ENCODE peak calls at places on chromosome 3, in nine cellular contexts. U is ovary, I is tibial artery, L is fibroblast of lung, D is neuronal stem cell, W is iPS DF 6.9, P is K562, F is mammary epithelial cell, G is SJSA1. T is an unnamed sample.

GRCh38 chr3:108089544-108089943 is 1.3 kb downstream of the CD47 start:
- DNase-seq in I (no peak), F (peak), U (no peak), W (no peak), L (peak), G (no peak), P (no peak), D (no peak), T (no peak)

GRCh38 chr3:49803464-49804140 is 541 bp downstream of the INKA1 start:
- DNase-seq in P (peak), U (no peak), I (no peak), G (no peak), D (peak), F (peak), L (no peak), W (no peak), T (no peak)

GRCh38 chr3:16137977-16138376 is 36.5 kb upstream of the GALNT15 start:
- DNase-seq in P (no peak), U (no peak), L (no peak), G (no peak), I (no peak), W (no peak), F (no peak), D (no peak), T (no peak)

GRCh38 chr3:140187648-140188221 is 252.8 kb downstream of the CLSTN2 start:
- DNase-seq in L (no peak), W (no peak), D (no peak), F (no peak), U (no peak), G (no peak), I (no peak), P (no peak), T (no peak)

GRCh38 chr3:108914774-108915641 is 38.7 kb downstream of the GUCA1C start:
- DNase-seq in P (peak), I (peak), U (no peak), D (peak), W (peak), L (peak), G (no peak), F (peak), T (peak)

GRCh38 chr3:151434151-151434890 is 26.5 kb downstream of the IGSF10 start:
- DNase-seq in G (no peak), U (no peak), P (no peak), F (peak), D (no peak), L (peak), W (no peak), I (no peak), T (peak)

GRCh38 chr3:142022381-142022780 is 127.0 kb downstream of the TFDP2 start:
- DNase-seq in W (no peak), I (no peak), D (no peak), F (no peak), U (no peak), L (peak), G (no peak), P (peak), T (no peak)

GRCh38 chr3:39361252-39361927 is 21.8 kb upstream of the SLC25A38 start:
- DNase-seq in F (no peak), P (no peak), W (no peak), I (no peak), U (no peak), G (no peak), L (no peak), D (no peak), T (no peak)

GRCh38 chr3:197256836-197257444 is 41.5 kb downstream of the DLG1 start:
- DNase-seq in L (peak), F (peak), I (no peak), D (no peak), U (no peak), G (no peak), W (no peak), P (peak), T (peak)

GRCh38 chr3:183298708-183299153 is 45.7 kb downstream of the B3GNT5 start:
- DNase-seq in U (peak), I (peak), D (no peak), W (no peak), P (peak), L (peak), F (no peak), G (peak), T (no peak)

GRCh38 chr3:32238816-32239637 is 547 bp downstream of the CMTM8 start:
- DNase-seq in I (peak), U (no peak), G (no peak), P (no peak), F (peak), L (peak), D (no peak), W (no peak), T (no peak)

GRCh38 chr3:32238027-32238815 is at the start of gene CMTM8:
- DNase-seq in I (peak), P (peak), G (no peak), F (peak), L (peak), U (no peak), D (peak), W (no peak), T (no peak)

GRCh38 chr3:73279-73678 is 123.3 kb upstream of the CHL1 start:
- DNase-seq in F (no peak), P (no peak), D (no peak), G (no peak), L (no peak), I (no peak), U (no peak), W (no peak), T (no peak)

GRCh38 chr3:4633078-4634004 is 140.2 kb downstream of the ITPR1 start:
- DNase-seq in D (peak), P (peak), G (no peak), F (peak), W (peak), L (peak), I (no peak), U (no peak), T (peak)

GRCh38 chr3:134367869-134368750 is 6.1 kb downstream of the AMOTL2 start:
- DNase-seq in G (no peak), I (no peak), U (no peak), P (no peak), F (no peak), L (no peak), W (no peak), D (no peak), T (no peak)

GRCh38 chr3:14836049-14836468 is 17.3 kb downstream of the FGD5 start:
- DNase-seq in L (no peak), U (peak), G (no peak), P (peak), W (no peak), D (no peak), I (peak), F (no peak), T (no peak)

GRCh38 chr3:118760611-118761606 is 273.7 kb downstream of the IGSF11 start:
- DNase-seq in U (no peak), P (no peak), L (peak), I (no peak), W (no peak), D (no peak), G (no peak), F (no peak), T (no peak)

GRCh38 chr3:124854027-124854426 is 33.1 kb downstream of the ITGB5 start:
- DNase-seq in L (peak), D (no peak), U (no peak), I (no peak), G (no peak), P (no peak), F (no peak), W (no peak), T (no peak)

GRCh38 chr3:177618873-177619771 is 421.8 kb upstream of the TBL1XR1 start:
- DNase-seq in D (no peak), P (no peak), I (no peak), W (no peak), F (peak), U (no peak), G (no peak), L (peak), T (no peak)

GRCh38 chr3:175486255-175486654 is 627.1 kb downstream of the NAALADL2 start:
- DNase-seq in I (no peak), W (no peak), F (no peak), D (no peak), L (no peak), U (no peak), P (no peak), G (no peak), T (no peak)

GRCh38 chr3:56954125-56954524 is 106.3 kb upstream of the SPATA12 start:
- DNase-seq in F (no peak), U (no peak), W (no peak), P (no peak), G (no peak), I (no peak), L (no peak), D (no peak), T (no peak)

GRCh38 chr3:31777887-31778286 is 203.2 kb downstream of the OSBPL10 start:
- DNase-seq in W (no peak), F (peak), U (no peak), I (no peak), D (no peak), P (no peak), G (no peak), L (no peak), T (no peak)

GRCh38 chr3:66443404-66443803 is 57.4 kb downstream of the LRIG1 start:
- DNase-seq in D (no peak), I (no peak), G (no peak), W (no peak), L (no peak), P (no peak), F (no peak), U (no peak), T (no peak)
- H3K27ac ChIP-seq in D (peak), I (peak), G (no peak), W (no peak), L (no peak), P (no peak), F (no peak), U (no peak), T (no peak)

GRCh38 chr3:105842943-105843342 is 25.9 kb downstream of the CBLB start:
- DNase-seq in U (no peak), I (no peak), G (no peak), L (peak), P (no peak), F (no peak), D (no peak), W (no peak), T (no peak)
- H3K27ac ChIP-seq in U (no peak), I (no peak), G (no peak), L (no peak), P (no peak), F (no peak), D (no peak), W (no peak), T (no peak)

GRCh38 chr3:30233924-30234666 is 372.3 kb upstream of the TGFBR2 start:
- DNase-seq in W (no peak), U (no peak), G (no peak), D (no peak), L (no peak), P (no peak), I (no peak), F (no peak), T (no peak)
- H3K27ac ChIP-seq in W (no peak), U (no peak), G (no peak), D (no peak), L (no peak), P (no peak), I (no peak), F (no peak), T (peak)

DNA sequence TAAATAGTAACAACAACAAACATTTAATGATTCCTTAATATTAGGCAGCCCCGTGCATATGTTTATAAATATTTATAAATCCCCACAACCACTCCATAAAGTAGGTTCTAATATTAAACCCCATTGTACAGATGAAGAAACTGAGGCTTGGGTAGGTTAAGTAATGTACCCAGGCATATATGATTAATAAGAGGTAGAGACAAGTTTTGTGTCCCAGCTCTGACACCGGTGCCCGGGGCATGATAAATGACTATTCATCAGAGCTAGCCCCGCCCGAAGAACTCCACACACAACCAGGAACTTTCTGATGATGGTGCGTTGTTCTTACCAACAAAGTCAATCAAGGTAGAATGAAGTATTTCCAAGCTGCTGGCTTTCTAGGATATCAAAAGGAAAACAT is 19.4 kb downstream of the CDCP1 start:
- DNase-seq in L (no peak), I (no peak), U (no peak), D (no peak), W (no peak), P (no peak), F (peak), G (no peak), T (no peak)
- H3K27ac ChIP-seq in L (peak), I (no peak), U (no peak), D (no peak), W (no peak), P (peak), F (peak), G (no peak), T (no peak)